ENCODE peak calls at places on chromosomes 1 and 21, in six cellular contexts. V, C, K, N, U and A are unnamed samples.

GRCh38 chr1:232271991-232272589 is 357.8 kb downstream of the SIPA1L2 start:
- DNase-seq in V (peak), C (no peak), K (no peak), N (no peak), U (no peak), A (peak)

GRCh38 chr1:22595108-22595507 is 31.8 kb downstream of the EPHA8 start:
- DNase-seq in V (no peak), C (no peak), K (no peak), N (no peak), U (no peak), A (no peak)

GRCh38 chr1:2186901-2187300 is 7.7 kb downstream of the FAAP20 start:
- DNase-seq in V (no peak), C (no peak), K (no peak), N (no peak), U (no peak), A (no peak)

GRCh38 chr1:62076286-62076685 is 118.4 kb upstream of the L1TD1 start:
- DNase-seq in V (peak), C (no peak), K (no peak), N (no peak), U (no peak), A (peak)

GRCh38 chr1:1873186-1873585 is 17.7 kb downstream of the GNB1 start:
- DNase-seq in V (no peak), C (no peak), K (no peak), N (no peak), U (no peak), A (no peak)

GRCh38 chr1:17069452-17070162 is 15.8 kb upstream of the SDHB start:
- DNase-seq in V (no peak), C (no peak), K (no peak), N (no peak), U (no peak), A (no peak)

GRCh38 chr1:154607084-154607747 is 770 bp downstream of the ADAR start:
- DNase-seq in V (peak), C (no peak), K (no peak), N (no peak), U (peak), A (peak)

GRCh38 chr1:27591622-27592021 is 12.3 kb downstream of the AHDC1 start:
- DNase-seq in V (peak), C (no peak), K (no peak), N (no peak), U (no peak), A (no peak)

GRCh38 chr1:150429805-150430204 is 57.4 kb upstream of the TARS2 start:
- DNase-seq in V (peak), C (no peak), K (no peak), N (no peak), U (no peak), A (peak)

GRCh38 chr1:26848947-26849774 is 13.8 kb upstream of the SFN start:
- DNase-seq in V (peak), C (no peak), K (no peak), N (no peak), U (no peak), A (peak)

GRCh38 chr1:12851779-12852178 is 3.3 kb upstream of the HNRNPCL1 start:
- DNase-seq in V (no peak), C (no peak), K (no peak), N (no peak), U (peak), A (no peak)

GRCh38 chr1:41995441-41996130 is 76.9 kb upstream of the HIVEP3 start:
- DNase-seq in V (no peak), C (no peak), K (no peak), N (no peak), U (no peak), A (no peak)

GRCh38 chr1:159908255-159908905 is 8.4 kb upstream of the CFAP45 start:
- DNase-seq in V (no peak), C (no peak), K (no peak), N (no peak), U (no peak), A (no peak)

GRCh38 chr21:41711416-41712023 is 55.3 kb downstream of the RIPK4 start:
- DNase-seq in V (no peak), C (no peak), K (peak), N (no peak), U (no peak), A (no peak)

GRCh38 chr1:86997538-86997937 is 83.1 kb downstream of the HS2ST1 start:
- DNase-seq in V (no peak), C (no peak), K (no peak), N (no peak), U (no peak), A (no peak)

GRCh38 chr21:26920055-26920454 is 46.8 kb downstream of the ADAMTS5 start:
- DNase-seq in V (peak), C (no peak), K (no peak), N (no peak), U (no peak), A (peak)

GRCh38 chr1:167424038-167424619 is 94.2 kb downstream of the CD247 start:
- DNase-seq in V (no peak), C (no peak), K (peak), N (no peak), U (no peak), A (no peak)

GRCh38 chr1:37261129-37261528 is 213.3 kb upstream of the ZC3H12A start:
- DNase-seq in V (no peak), C (no peak), K (no peak), N (no peak), U (no peak), A (no peak)

GRCh38 chr1:48979940-48980339 is 203.2 kb upstream of the BEND5 start:
- DNase-seq in V (no peak), C (no peak), K (no peak), N (no peak), U (no peak), A (no peak)

GRCh38 chr1:84174051-84174556 is 30.0 kb downstream of the PRKACB start:
- DNase-seq in V (peak), C (no peak), K (no peak), N (peak), U (no peak), A (peak)

GRCh38 chr1:223022641-223023473 is 120.2 kb downstream of the TLR5 start:
- DNase-seq in V (no peak), C (peak), K (no peak), N (peak), U (no peak), A (no peak)

GRCh38 chr1:193176113-193176512 is 10.3 kb downstream of the B3GALT2 start:
- DNase-seq in V (peak), C (no peak), K (no peak), N (no peak), U (no peak), A (peak)

GRCh38 chr1:155051777-155052398 is 772 bp downstream of the ADAM15 start:
- DNase-seq in V (peak), C (no peak), K (no peak), N (no peak), U (no peak), A (peak)

DNA sequence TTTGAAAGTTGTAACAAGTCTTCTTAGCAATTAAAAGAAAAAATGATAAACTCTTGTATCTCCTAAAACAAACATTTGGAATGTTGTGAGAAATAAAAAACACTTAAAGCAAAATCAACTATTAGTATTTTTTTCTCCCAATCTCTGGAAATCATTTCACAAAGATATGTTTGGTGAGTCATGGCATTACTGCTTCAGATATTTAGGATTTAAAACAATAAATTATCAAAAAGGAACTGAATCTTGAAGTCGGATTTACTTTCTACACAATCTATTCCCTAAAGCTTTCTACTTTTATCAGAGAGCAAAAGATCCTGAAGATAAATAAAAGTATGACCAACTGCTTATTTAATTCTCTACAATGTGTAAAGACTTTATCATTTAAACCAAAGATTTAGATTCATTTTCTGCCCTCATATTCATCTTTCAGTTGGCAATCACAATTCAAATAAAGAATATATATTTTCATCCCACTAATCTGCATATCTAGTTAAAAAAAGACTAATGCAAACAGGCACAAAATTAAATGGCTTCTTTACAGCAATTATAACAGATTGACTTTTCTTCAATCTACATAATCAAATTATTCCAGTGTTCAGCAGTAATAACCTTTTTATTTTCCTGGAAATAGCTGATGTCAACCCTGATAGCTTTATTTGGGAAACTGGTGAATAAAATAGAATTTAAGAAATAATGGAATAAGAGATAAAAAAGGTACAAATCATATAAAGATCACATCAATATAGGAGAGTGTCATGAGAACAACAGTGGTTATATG is 230.0 kb downstream of the COP1 start:
- DNase-seq in V (peak), C (no peak), K (no peak), N (no peak), U (no peak), A (peak)
- H3K14ac ChIP-seq in V (no peak), C (no peak), K (no peak), N (no peak), U (no peak), A (no peak)

DNA sequence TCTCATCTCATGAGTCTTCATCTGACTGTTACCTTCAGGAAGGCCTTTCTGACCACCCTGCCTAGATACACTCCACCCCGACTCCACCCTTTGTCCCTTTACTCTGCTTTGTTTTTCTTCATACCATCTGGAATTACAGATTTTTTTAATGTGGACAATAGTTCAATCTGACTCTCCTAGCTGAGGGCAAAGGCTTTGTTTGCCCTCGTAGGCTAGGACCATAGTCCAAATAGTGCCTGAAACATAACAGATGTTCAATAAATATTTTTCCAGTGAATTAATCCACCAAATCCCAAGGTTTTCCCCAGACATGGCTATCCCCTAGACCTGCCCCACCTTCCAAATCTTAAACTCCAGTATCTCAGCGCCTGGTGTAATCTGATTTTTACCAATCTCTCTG is 176.5 kb upstream of the GJB5 start:
- DNase-seq in V (no peak), C (no peak), K (no peak), N (no peak), U (no peak), A (no peak)
- H3K14ac ChIP-seq in V (no peak), C (no peak), K (no peak), N (no peak), U (no peak), A (no peak)

GRCh38 chr21:19810779-19811178 is 1187.4 kb upstream of the NCAM2 start:
- DNase-seq in V (no peak), C (peak), K (no peak), N (no peak), U (no peak), A (peak)
- H3K14ac ChIP-seq in V (no peak), C (no peak), K (no peak), N (no peak), U (no peak), A (peak)

GRCh38 chr1:108679586-108680213 is 12.4 kb upstream of the PRPF38B start:
- DNase-seq in V (no peak), C (no peak), K (no peak), N (no peak), U (no peak), A (no peak)
- H3K14ac ChIP-seq in V (peak), C (no peak), K (no peak), N (no peak), U (no peak), A (no peak)

DNA sequence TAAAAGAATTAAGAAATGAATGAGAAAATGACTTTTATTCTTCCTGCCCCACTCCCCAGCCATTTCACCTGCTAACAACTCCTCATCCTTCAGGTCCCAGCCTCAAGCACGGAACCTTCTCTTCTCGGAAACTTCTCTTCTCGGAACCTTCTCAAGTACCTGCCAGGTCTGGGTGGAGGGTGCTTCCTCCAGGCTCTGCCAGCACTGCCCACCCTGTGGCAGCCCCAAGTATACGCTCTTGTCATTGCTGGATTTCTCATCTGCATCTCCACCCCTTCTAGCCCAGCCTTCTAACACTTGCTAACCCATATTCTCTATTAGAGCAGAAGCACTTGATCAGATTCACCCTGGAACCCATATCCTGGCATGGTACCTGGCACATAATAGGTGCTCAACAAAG is 3.9 kb upstream of the IFFO2 start:
- DNase-seq in V (no peak), C (no peak), K (no peak), N (no peak), U (no peak), A (no peak)
- H3K14ac ChIP-seq in V (no peak), C (no peak), K (no peak), N (no peak), U (no peak), A (no peak)

DNA sequence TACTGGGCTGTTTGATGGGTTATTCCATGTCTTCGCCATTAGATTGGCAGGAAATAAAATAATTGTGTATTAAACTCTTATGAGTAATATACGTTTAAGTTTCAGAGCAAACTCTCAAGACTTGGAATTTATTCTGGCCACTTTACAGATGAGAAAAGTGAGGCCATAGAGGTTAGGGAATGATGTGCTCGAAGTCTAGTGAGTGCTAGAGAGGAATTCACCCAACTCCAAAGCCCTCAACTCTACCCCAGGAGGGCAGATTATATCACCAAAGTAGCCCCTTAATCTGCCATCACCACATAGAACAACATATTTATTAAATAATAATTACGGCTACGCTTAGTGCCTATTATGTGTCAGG is 440 bp upstream of the MUL1 start:
- DNase-seq in V (no peak), C (no peak), K (no peak), N (no peak), U (no peak), A (no peak)
- H3K14ac ChIP-seq in V (peak), C (no peak), K (no peak), N (no peak), U (peak), A (no peak)

GRCh38 chr1:246651012-246651411 is 73.2 kb upstream of the SCCPDH start:
- DNase-seq in V (no peak), C (no peak), K (no peak), N (no peak), U (no peak), A (no peak)
- H3K14ac ChIP-seq in V (no peak), C (no peak), K (no peak), N (no peak), U (no peak), A (no peak)

GRCh38 chr1:161910516-161911077 is 113.1 kb downstream of the OLFML2B start:
- DNase-seq in V (peak), C (no peak), K (no peak), N (no peak), U (no peak), A (no peak)

GRCh38 chr1:161905269-161905884 is 118.3 kb downstream of the OLFML2B start:
- DNase-seq in V (peak), C (no peak), K (no peak), N (no peak), U (peak), A (peak)

GRCh38 chr1:161908264-161908663 is 115.4 kb downstream of the OLFML2B start:
- DNase-seq in V (no peak), C (no peak), K (no peak), N (no peak), U (no peak), A (no peak)

GRCh38 chr1:161902146-161902545 is 121.5 kb downstream of the OLFML2B start:
- DNase-seq in V (no peak), C (no peak), K (no peak), N (no peak), U (no peak), A (no peak)

DNA sequence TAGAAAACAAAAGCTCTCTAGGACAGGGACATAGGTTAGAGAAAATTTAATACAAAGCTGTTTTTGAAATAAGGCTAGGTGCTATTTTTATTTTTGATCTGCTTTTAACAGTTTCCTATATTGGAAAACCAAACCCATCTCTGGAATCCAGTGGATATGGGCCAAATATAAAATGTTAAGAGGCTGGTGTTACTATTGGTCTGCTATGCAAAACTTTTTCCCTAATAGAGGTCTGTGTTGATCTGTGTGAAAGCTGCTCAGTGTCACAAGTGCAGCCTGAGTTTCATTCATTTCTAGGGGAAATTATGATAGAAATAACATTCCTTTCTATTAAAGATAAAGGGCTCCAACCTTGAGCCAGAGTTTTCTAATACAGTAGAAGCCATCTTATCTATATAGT is 116.4 kb downstream of the OLFML2B start:
- DNase-seq in V (no peak), C (no peak), K (no peak), N (no peak), U (no peak), A (no peak)
- H3K14ac ChIP-seq in V (no peak), C (no peak), K (no peak), N (no peak), U (no peak), A (no peak)

DNA sequence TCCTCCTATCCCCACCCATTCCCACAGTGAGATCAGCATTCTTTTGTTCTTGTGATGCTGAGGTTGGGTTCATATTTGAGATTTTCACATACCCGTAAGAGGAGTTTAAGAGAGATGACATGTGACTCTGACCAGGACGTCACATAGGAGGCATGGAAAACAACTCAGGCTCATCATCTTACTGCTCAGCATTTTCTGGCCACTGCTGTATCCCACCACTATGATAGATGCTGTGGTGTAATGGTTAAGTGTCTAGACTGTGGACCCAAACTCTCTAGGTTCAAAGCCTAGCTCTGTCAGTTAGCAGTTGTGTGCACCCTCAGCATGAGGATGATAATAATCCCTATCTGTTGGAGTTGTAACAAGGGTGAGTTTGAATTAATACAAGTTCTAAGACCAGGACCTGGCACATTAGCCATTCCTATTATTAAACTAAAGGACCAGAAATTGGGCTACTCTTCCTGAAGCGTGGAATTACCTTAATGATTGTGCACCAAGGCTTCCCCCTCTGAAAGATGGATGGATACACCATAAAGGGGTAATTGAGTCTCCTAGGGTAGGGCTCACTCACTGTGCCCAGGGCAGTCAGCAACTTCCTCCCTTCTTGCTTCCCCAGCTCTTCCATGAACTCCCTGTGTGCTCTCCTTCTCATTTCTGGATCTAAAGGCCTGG is 40.9 kb downstream of the LGR6 start:
- DNase-seq in V (peak), C (no peak), K (no peak), N (no peak), U (peak), A (peak)
- H3K14ac ChIP-seq in V (peak), C (no peak), K (no peak), N (no peak), U (no peak), A (no peak)